ENCODE peak calls at places on chromosomes 16 and 17, in eight cellular contexts. One of them, this sample, is unnamed.

GRCh38 chr16:55701442-55702319 is 45.9 kb downstream of the SLC6A2 start:
- DNase-seq in GOT3: peak; percentile 16
- DNase-seq in nephron progenitor cell: peak; percentile 62
- DNase-seq in NCI-H1436: peak; percentile 29
- DNase-seq in cardiac fibroblast: peak; percentile 50
- DNase-seq in colonic mucosa: peak; percentile 52
- DNase-seq in adipocyte: peak; percentile 63
- DNase-seq in mucosa of descending colon: peak; percentile 61
- DNase-seq in this sample: peak; percentile 62

GRCh38 chr16:48426244-48427135 is 41.3 kb upstream of the SIAH1 start:
- DNase-seq in GOT3: no peak
- DNase-seq in nephron progenitor cell: no peak
- DNase-seq in NCI-H1436: no peak
- DNase-seq in cardiac fibroblast: peak; percentile 28
- DNase-seq in colonic mucosa: no peak
- DNase-seq in adipocyte: peak; percentile 39
- DNase-seq in mucosa of descending colon: no peak
- DNase-seq in this sample: no peak

GRCh38 chr16:87635541-87636049 is 33.3 kb downstream of the JPH3 start:
- DNase-seq in GOT3: peak; percentile 16
- DNase-seq in nephron progenitor cell: peak; percentile 57
- DNase-seq in NCI-H1436: peak; percentile 22
- DNase-seq in cardiac fibroblast: peak; percentile 38
- DNase-seq in colonic mucosa: peak; percentile 68
- DNase-seq in adipocyte: peak; percentile 60
- DNase-seq in mucosa of descending colon: peak; percentile 79
- DNase-seq in this sample: peak; percentile 78

GRCh38 chr17:5077781-5078105 is 524 bp upstream of the ZFP3 start:
- DNase-seq in GOT3: no peak
- DNase-seq in nephron progenitor cell: no peak
- DNase-seq in NCI-H1436: no peak
- DNase-seq in cardiac fibroblast: no peak
- DNase-seq in colonic mucosa: no peak
- DNase-seq in adipocyte: no peak
- DNase-seq in mucosa of descending colon: no peak
- DNase-seq in this sample: no peak

GRCh38 chr17:42127414-42127813 is 4.8 kb downstream of the HSPB9 start:
- DNase-seq in GOT3: no peak
- DNase-seq in nephron progenitor cell: no peak
- DNase-seq in NCI-H1436: no peak
- DNase-seq in cardiac fibroblast: no peak
- DNase-seq in colonic mucosa: no peak
- DNase-seq in adipocyte: no peak
- DNase-seq in mucosa of descending colon: no peak
- DNase-seq in this sample: no peak

GRCh38 chr16:58028541-58029070 is 3.1 kb downstream of the MMP15 start:
- DNase-seq in GOT3: no peak
- DNase-seq in nephron progenitor cell: no peak
- DNase-seq in NCI-H1436: no peak
- DNase-seq in cardiac fibroblast: no peak
- DNase-seq in colonic mucosa: no peak
- DNase-seq in adipocyte: no peak
- DNase-seq in mucosa of descending colon: peak; percentile 27
- DNase-seq in this sample: no peak

GRCh38 chr16:66135376-66135775 is 231.1 kb upstream of the CDH5 start:
- DNase-seq in GOT3: no peak
- DNase-seq in nephron progenitor cell: no peak
- DNase-seq in NCI-H1436: no peak
- DNase-seq in cardiac fibroblast: no peak
- DNase-seq in colonic mucosa: no peak
- DNase-seq in adipocyte: no peak
- DNase-seq in mucosa of descending colon: peak; percentile 14
- DNase-seq in this sample: no peak

GRCh38 chr17:29113334-29113733 is 66.9 kb downstream of the MYO18A start:
- DNase-seq in GOT3: no peak
- DNase-seq in nephron progenitor cell: no peak
- DNase-seq in NCI-H1436: peak; percentile 51
- DNase-seq in cardiac fibroblast: no peak
- DNase-seq in colonic mucosa: no peak
- DNase-seq in adipocyte: no peak
- DNase-seq in mucosa of descending colon: no peak
- DNase-seq in this sample: no peak

GRCh38 chr16:81238296-81239011 is at the start of gene BCO1:
- DNase-seq in GOT3: no peak
- DNase-seq in nephron progenitor cell: no peak
- DNase-seq in NCI-H1436: no peak
- DNase-seq in cardiac fibroblast: peak; percentile 52
- DNase-seq in colonic mucosa: peak; percentile 55
- DNase-seq in adipocyte: peak; percentile 77
- DNase-seq in mucosa of descending colon: peak; percentile 61
- DNase-seq in this sample: peak; percentile 52

GRCh38 chr16:50263060-50263909 is 3.1 kb upstream of the ADCY7 start:
- DNase-seq in GOT3: no peak
- DNase-seq in nephron progenitor cell: no peak
- DNase-seq in NCI-H1436: no peak
- DNase-seq in cardiac fibroblast: no peak
- DNase-seq in colonic mucosa: no peak
- DNase-seq in adipocyte: no peak
- DNase-seq in mucosa of descending colon: no peak
- DNase-seq in this sample: no peak

GRCh38 chr16:25063865-25064264 is 47.7 kb upstream of the LCMT1 start:
- DNase-seq in GOT3: no peak
- DNase-seq in nephron progenitor cell: no peak
- DNase-seq in NCI-H1436: no peak
- DNase-seq in cardiac fibroblast: peak; percentile 60
- DNase-seq in colonic mucosa: no peak
- DNase-seq in adipocyte: peak; percentile 15
- DNase-seq in mucosa of descending colon: no peak
- DNase-seq in this sample: no peak

GRCh38 chr17:57278740-57279387 is 22.5 kb downstream of the MSI2 start:
- DNase-seq in GOT3: no peak
- DNase-seq in nephron progenitor cell: no peak
- DNase-seq in NCI-H1436: no peak
- DNase-seq in cardiac fibroblast: no peak
- DNase-seq in colonic mucosa: no peak
- DNase-seq in adipocyte: no peak
- DNase-seq in mucosa of descending colon: no peak
- DNase-seq in this sample: no peak

GRCh38 chr16:3945751-3946603 is 65.5 kb upstream of the CREBBP start:
- DNase-seq in GOT3: no peak
- DNase-seq in nephron progenitor cell: no peak
- DNase-seq in NCI-H1436: no peak
- DNase-seq in cardiac fibroblast: peak; percentile 99
- DNase-seq in colonic mucosa: no peak
- DNase-seq in adipocyte: peak; percentile 97
- DNase-seq in mucosa of descending colon: peak; percentile 54
- DNase-seq in this sample: no peak

GRCh38 chr17:3754458-3755334 is 31.0 kb downstream of the HASPIN start:
- DNase-seq in GOT3: no peak
- DNase-seq in nephron progenitor cell: peak; percentile 88
- DNase-seq in NCI-H1436: peak; percentile 98
- DNase-seq in cardiac fibroblast: peak; percentile 13
- DNase-seq in colonic mucosa: peak; percentile 96
- DNase-seq in adipocyte: no peak
- DNase-seq in mucosa of descending colon: peak; percentile 96
- DNase-seq in this sample: peak; percentile 97

GRCh38 chr16:24270721-24271120 is 14.6 kb downstream of the CACNG3 start:
- DNase-seq in GOT3: no peak
- DNase-seq in nephron progenitor cell: no peak
- DNase-seq in NCI-H1436: no peak
- DNase-seq in cardiac fibroblast: no peak
- DNase-seq in colonic mucosa: no peak
- DNase-seq in adipocyte: no peak
- DNase-seq in mucosa of descending colon: no peak
- DNase-seq in this sample: no peak

GRCh38 chr17:82245144-82246039 is 16.6 kb downstream of the SLC16A3 start:
- DNase-seq in GOT3: no peak
- DNase-seq in nephron progenitor cell: no peak
- DNase-seq in NCI-H1436: no peak
- DNase-seq in cardiac fibroblast: peak; percentile 27
- DNase-seq in colonic mucosa: no peak
- DNase-seq in adipocyte: no peak
- DNase-seq in mucosa of descending colon: no peak
- DNase-seq in this sample: no peak

GRCh38 chr17:82962163-82962720 is 117.2 kb upstream of the METRNL start:
- DNase-seq in GOT3: no peak
- DNase-seq in nephron progenitor cell: no peak
- DNase-seq in NCI-H1436: no peak
- DNase-seq in cardiac fibroblast: peak; percentile 24
- DNase-seq in colonic mucosa: no peak
- DNase-seq in adipocyte: peak; percentile 8
- DNase-seq in mucosa of descending colon: no peak
- DNase-seq in this sample: peak; percentile 24

GRCh38 chr16:78462261-78463208 is 363.1 kb downstream of the WWOX start:
- DNase-seq in GOT3: no peak
- DNase-seq in nephron progenitor cell: peak; percentile 69
- DNase-seq in NCI-H1436: no peak
- DNase-seq in cardiac fibroblast: no peak
- DNase-seq in colonic mucosa: peak; percentile 38
- DNase-seq in adipocyte: no peak
- DNase-seq in mucosa of descending colon: peak; percentile 39
- DNase-seq in this sample: no peak

GRCh38 chr17:32160526-32160925 is 18.2 kb downstream of the RHOT1 start:
- DNase-seq in GOT3: no peak
- DNase-seq in nephron progenitor cell: no peak
- DNase-seq in NCI-H1436: no peak
- DNase-seq in cardiac fibroblast: no peak
- DNase-seq in colonic mucosa: no peak
- DNase-seq in adipocyte: no peak
- DNase-seq in mucosa of descending colon: no peak
- DNase-seq in this sample: no peak

GRCh38 chr17:75430159-75430748 is 24.8 kb upstream of the GRB2 start:
- DNase-seq in GOT3: no peak
- DNase-seq in nephron progenitor cell: peak; percentile 34
- DNase-seq in NCI-H1436: no peak
- DNase-seq in cardiac fibroblast: peak; percentile 34
- DNase-seq in colonic mucosa: no peak
- DNase-seq in adipocyte: peak; percentile 84
- DNase-seq in mucosa of descending colon: peak; percentile 35
- DNase-seq in this sample: peak; percentile 59

GRCh38 chr16:15732416-15732815 is 82.4 kb downstream of the NDE1 start:
- DNase-seq in GOT3: no peak
- DNase-seq in nephron progenitor cell: no peak
- DNase-seq in NCI-H1436: no peak
- DNase-seq in cardiac fibroblast: peak; percentile 20
- DNase-seq in colonic mucosa: no peak
- DNase-seq in adipocyte: no peak
- DNase-seq in mucosa of descending colon: no peak
- DNase-seq in this sample: no peak

GRCh38 chr16:27642753-27643152 is 92.8 kb downstream of the KATNIP start:
- DNase-seq in GOT3: no peak
- DNase-seq in nephron progenitor cell: no peak
- DNase-seq in NCI-H1436: no peak
- DNase-seq in cardiac fibroblast: peak; percentile 51
- DNase-seq in colonic mucosa: no peak
- DNase-seq in adipocyte: peak; percentile 13
- DNase-seq in mucosa of descending colon: no peak
- DNase-seq in this sample: no peak

GRCh38 chr17:1412185-1413110 is 12.4 kb upstream of the YWHAE start:
- DNase-seq in GOT3: no peak
- DNase-seq in nephron progenitor cell: no peak
- DNase-seq in NCI-H1436: no peak
- DNase-seq in cardiac fibroblast: peak; percentile 62
- DNase-seq in colonic mucosa: no peak
- DNase-seq in adipocyte: no peak
- DNase-seq in mucosa of descending colon: no peak
- DNase-seq in this sample: peak; percentile 51

This sample was measured in Peyer's patch.